ENCODE peak calls at places on chromosomes 4 and X, in four cellular contexts. L, H, B and S are unnamed samples.

GRCh38 chr4:89212666-89213381 is 94.8 kb downstream of the GPRIN3 start:
- DNase-seq in B (peak), L (peak), H (no peak), S (no peak)

GRCh38 chr4:138919094-138919936 is 96.3 kb upstream of the NOCT start:
- DNase-seq in B (peak), H (peak), L (peak), S (peak)

GRCh38 chr4:99649778-99650177 is 7.8 kb downstream of the C4orf54 start:
- DNase-seq in H (no peak), B (no peak), L (no peak), S (peak)

GRCh38 chr4:139560396-139561084 is 4.5 kb upstream of the SETD7 start:
- DNase-seq in H (peak), L (peak), B (no peak), S (peak)

GRCh38 chr4:141502755-141503154 is 133.6 kb upstream of the IL15 start:
- DNase-seq in L (no peak), B (no peak), H (no peak), S (no peak)

GRCh38 chr4:154741877-154742851 is 1.6 kb upstream of the LRAT start:
- DNase-seq in L (peak), H (no peak), B (peak), S (peak)

GRCh38 chr4:25861422-25861926 is 1.3 kb downstream of the SEL1L3 start:
- DNase-seq in H (no peak), L (peak), B (peak), S (no peak)

GRCh38 chr4:76681996-76682395 is 215.9 kb downstream of the SOWAHB start:
- DNase-seq in B (no peak), H (no peak), L (no peak), S (no peak)

DNA sequence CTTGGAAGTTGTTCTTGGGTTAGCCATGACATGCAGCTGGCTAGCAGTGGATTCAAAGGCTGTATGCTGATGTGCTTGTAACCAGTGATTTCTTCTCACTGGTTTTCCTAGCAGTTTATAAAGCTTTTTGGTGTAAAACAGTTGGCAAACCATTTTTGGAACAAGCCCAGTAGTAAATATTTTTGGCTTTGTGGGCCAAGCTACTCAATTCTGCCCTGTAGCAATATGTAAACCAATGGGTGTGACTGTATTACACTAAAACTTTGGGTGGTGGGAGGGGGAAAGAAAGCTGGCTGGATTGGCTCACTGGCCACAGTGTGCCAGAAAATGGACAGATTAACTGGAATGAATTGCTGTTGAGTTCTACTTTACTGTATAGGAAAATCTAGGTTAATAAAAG is 85.6 kb downstream of the SHROOM2 start:
- DNase-seq in L (no peak), B (peak), H (no peak), S (no peak)
- TF ChIP-seq CTCF in L (no peak), B (no peak), H (no peak), S (no peak)

DNA sequence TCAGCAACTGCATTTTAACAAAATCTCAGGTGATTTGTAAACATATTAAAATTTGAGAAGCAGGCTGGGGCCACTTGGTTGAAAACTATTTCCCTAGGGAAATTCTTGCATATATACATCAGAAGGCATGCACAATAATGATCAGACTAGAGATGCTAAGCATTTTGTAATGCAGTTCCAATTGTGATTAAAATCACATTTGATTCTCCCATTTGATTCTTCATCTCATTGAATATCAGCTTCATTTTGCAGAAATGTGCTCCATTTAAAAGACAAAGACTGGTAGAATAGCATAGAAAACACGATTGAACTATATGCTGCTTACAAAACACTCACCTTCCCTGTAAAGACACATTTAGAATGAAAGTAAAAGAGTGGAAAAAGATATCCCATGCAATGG is 32.4 kb upstream of the FHIP1A start:
- DNase-seq in H (no peak), L (no peak), B (no peak), S (no peak)
- TF ChIP-seq CTCF in H (no peak), L (no peak), B (no peak), S (no peak)

GRCh38 chr4:2574863-2575262 is 38.4 kb downstream of the FAM193A start:
- DNase-seq in L (no peak), H (no peak), B (no peak), S (no peak)
- TF ChIP-seq CTCF in L (no peak), H (no peak), B (no peak), S (no peak)

DNA sequence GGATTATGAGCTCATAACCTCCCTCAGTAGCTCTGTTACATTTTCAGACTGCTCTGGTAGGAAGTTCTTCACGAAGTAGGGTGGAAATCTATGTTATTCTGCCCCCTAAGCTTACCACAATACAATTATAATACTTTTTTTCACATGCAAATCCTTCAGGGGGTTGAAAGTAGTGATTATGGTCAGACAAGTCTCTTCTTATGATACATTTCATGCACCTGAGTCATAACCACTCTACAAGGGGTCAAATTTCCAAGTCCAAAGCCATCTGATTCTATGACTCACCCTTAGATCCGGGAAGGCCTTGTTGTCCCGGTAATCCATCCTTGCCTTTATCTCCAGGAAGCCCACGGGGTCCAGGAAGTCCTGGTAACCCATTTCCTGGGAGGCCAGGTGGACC is 95.2 kb downstream of the ATG4A start:
- DNase-seq in B (peak), H (no peak), L (peak), S (no peak)
- TF ChIP-seq CTCF in B (no peak), H (no peak), L (no peak), S (no peak)

DNA sequence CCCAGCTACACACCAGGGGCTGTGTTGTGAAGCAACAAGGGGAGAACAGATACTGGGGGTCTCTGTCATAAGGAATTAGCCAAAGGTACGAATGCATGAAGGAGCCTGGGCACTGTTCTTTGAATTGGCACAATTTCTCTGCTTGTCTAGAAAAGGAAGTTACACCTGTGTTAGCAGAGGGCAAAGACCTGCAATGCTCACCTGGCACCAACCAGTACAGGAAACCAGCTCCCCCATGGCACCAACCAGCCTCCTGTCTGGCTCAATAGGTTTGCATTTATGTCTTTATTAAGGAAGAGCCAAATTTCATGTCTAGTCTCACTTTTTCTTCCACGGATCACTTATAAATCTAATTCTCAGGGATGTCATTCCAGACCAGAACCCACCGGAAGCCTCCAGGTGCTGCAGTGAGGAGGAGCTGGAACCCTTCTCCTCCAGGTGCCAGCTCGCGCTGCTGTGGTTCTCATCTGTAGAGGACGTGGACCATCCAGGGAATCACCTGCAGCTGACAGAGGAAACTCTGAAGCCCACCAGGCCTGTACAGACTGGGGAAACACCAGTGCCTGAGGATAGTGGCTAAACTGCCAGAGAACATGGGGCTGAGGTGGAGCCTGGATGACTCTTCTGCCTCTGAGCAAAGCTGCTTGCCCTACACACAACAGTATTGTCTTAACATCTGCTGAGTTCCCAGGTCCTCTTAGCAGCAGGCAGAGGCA is 113.4 kb upstream of the TRIM2 start:
- DNase-seq in B (no peak), L (no peak), H (no peak), S (no peak)
- TF ChIP-seq CTCF in B (no peak), L (no peak), H (no peak), S (no peak)

DNA sequence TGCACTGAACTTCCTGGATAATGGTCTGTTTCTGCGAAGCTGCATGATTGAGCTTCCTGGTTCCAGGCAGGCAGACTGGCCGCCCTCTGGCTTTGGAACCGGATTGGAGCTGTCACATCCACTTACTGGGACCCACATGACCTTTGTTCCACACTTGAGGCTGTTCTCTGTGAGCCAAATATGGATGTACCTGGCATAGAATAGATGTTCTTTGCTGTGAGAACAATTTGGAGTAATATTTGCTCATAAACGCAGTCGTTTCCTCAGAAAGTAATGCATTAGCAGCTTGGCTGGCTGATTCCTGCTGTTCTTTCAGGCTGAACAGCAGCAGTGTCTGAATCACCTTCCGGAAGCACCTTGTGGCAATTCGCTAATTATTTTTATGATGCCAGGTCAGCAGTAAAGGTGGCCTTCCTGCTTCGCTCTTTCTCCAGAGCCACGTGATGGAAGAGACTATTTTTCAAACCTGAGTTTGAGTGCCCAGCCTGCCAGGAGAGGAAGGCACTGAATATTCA is 78.1 kb upstream of the BOD1L1 start:
- DNase-seq in H (no peak), B (no peak), L (no peak), S (no peak)
- TF ChIP-seq CTCF in H (no peak), B (no peak), L (no peak), S (no peak)

GRCh38 chr4:10495651-10496050 is 38.4 kb upstream of the ZNF518B start:
- DNase-seq in H (no peak), L (no peak), B (no peak), S (no peak)
- TF ChIP-seq CTCF in H (no peak), L (no peak), B (no peak), S (no peak)

DNA sequence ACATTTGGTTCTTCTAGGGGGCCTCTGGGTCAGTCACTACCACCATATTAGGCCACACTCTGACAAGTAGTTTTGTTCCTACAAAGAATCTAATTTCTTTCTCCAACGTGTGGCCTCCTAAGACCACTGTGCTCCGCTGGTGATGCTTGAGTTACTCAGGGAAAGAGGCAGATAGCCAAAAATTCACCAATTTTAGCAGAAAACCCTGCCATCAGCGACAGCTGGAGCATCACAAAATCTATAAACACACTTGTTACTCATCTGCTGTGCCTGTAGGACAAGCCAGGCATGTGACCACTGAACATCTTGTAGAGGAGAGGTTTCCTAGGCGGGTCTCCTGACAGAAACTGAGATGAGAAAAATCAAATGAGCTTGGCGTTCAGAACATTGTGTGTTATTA is 105.4 kb downstream of the SYNPO2 start:
- DNase-seq in L (no peak), B (no peak), H (no peak), S (no peak)
- TF ChIP-seq CTCF in L (no peak), B (no peak), H (no peak), S (no peak)

GRCh38 chr4:155796031-155796430 is 37.2 kb downstream of the GUCY1B1 start:
- DNase-seq in H (peak), B (peak), L (peak), S (no peak)
- TF ChIP-seq CTCF in H (peak), B (peak), L (peak), S (no peak)

DNA sequence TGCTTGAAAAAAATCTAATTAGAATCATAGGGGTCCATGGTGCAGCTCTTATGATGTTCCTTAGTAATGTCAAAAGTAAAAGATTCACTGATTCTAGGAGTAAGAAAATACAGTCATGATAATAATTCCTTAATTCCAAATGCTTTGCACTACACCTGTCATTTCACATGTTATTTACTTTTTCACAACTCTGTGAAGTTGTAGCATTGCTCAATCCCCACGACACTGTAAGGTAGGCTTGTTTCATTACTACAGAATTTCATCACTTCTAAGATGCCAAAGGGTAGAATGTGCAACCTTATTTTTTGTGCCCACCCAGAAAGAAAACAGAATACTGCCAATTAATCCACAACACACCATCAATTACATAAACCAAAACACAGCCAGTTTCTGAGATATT is 46.1 kb upstream of the LNX1 start:
- DNase-seq in B (no peak), H (no peak), L (no peak), S (no peak)
- TF ChIP-seq CTCF in B (no peak), H (no peak), L (no peak), S (no peak)